ENCODE peak calls at places on chromosomes 1 and 21, in six cellular contexts. X, W, J, E, N and Y are unnamed samples. For H3K36me3, the result is how much of the 10 kb centered on the place peaks cover.

GRCh38 chr1:205805082-205805711 is 7.8 kb downstream of the SLC41A1 start:
- DNase-seq in X (no peak), W (no peak), J (no peak), E (no peak), N (no peak), Y (no peak)

GRCh38 chr1:214861615-214862014 is 220.9 kb upstream of the KCNK2 start:
- DNase-seq in X (no peak), W (no peak), J (no peak), E (no peak), N (no peak), Y (no peak)

GRCh38 chr1:7727816-7728477 is 43.1 kb upstream of the VAMP3 start:
- DNase-seq in X (no peak), W (no peak), J (no peak), E (no peak), N (no peak), Y (no peak)

GRCh38 chr1:211653907-211654553 is 21.4 kb downstream of the NEK2 start:
- DNase-seq in X (no peak), W (no peak), J (no peak), E (no peak), N (no peak), Y (no peak)

GRCh38 chr1:223349241-223349640 is 14.7 kb downstream of the SUSD4 start:
- DNase-seq in X (no peak), W (no peak), J (no peak), E (no peak), N (no peak), Y (no peak)

GRCh38 chr1:47522890-47523811 is 85.3 kb downstream of the FOXD2 start:
- DNase-seq in X (no peak), W (no peak), J (no peak), E (no peak), N (no peak), Y (no peak)

GRCh38 chr1:212129781-212130180 is 94.2 kb downstream of the DTL start:
- DNase-seq in X (no peak), W (no peak), J (no peak), E (no peak), N (no peak), Y (no peak)

GRCh38 chr1:33301273-33301984 is 19.5 kb downstream of the A3GALT2 start:
- DNase-seq in X (no peak), W (peak), J (peak), E (no peak), N (no peak), Y (no peak)

GRCh38 chr1:11833900-11834299 is 13.7 kb downstream of the NPPA start:
- DNase-seq in X (no peak), W (no peak), J (no peak), E (no peak), N (no peak), Y (no peak)

GRCh38 chr1:119871881-119872280 is 24.4 kb downstream of the ADAM30 start:
- DNase-seq in X (no peak), W (no peak), J (no peak), E (no peak), N (no peak), Y (no peak)

GRCh38 chr1:39505289-39505688 is 13.9 kb downstream of the BMP8A start:
- DNase-seq in X (no peak), W (no peak), J (no peak), E (no peak), N (no peak), Y (no peak)

GRCh38 chr1:9960011-9960410 is 16.7 kb downstream of the NMNAT1 start:
- DNase-seq in X (no peak), W (no peak), J (no peak), E (no peak), N (no peak), Y (no peak)

GRCh38 chr1:9957726-9958125 is 14.5 kb downstream of the NMNAT1 start:
- DNase-seq in X (no peak), W (no peak), J (no peak), E (no peak), N (no peak), Y (no peak)

GRCh38 chr1:9960705-9961562 is 17.7 kb downstream of the NMNAT1 start:
- DNase-seq in X (no peak), W (no peak), J (no peak), E (no peak), N (no peak), Y (no peak)
- H3K27ac ChIP-seq in X (no peak), W (no peak), J (no peak), E (no peak), N (no peak), Y (no peak)

GRCh38 chr1:35441926-35442579 is 115.2 kb downstream of the KIAA0319L start:
- DNase-seq in X (no peak), W (no peak), J (no peak), E (no peak), N (peak), Y (no peak)
- H3K36me3 ChIP-seq in X (under half), W (under half), J (under half), E (under half), N (under half), Y (half or more)

GRCh38 chr21:34693192-34693810 is 24.5 kb downstream of the CLIC6 start:
- DNase-seq in X (no peak), W (no peak), J (peak), E (no peak), N (peak), Y (no peak)

GRCh38 chr21:34692458-34693020 is 23.7 kb downstream of the CLIC6 start:
- DNase-seq in X (no peak), W (no peak), J (no peak), E (no peak), N (no peak), Y (no peak)

GRCh38 chr21:34690041-34690792 is 21.4 kb downstream of the CLIC6 start:
- DNase-seq in X (no peak), W (no peak), J (no peak), E (no peak), N (no peak), Y (no peak)

GRCh38 chr21:34690793-34691175 is 22.0 kb downstream of the CLIC6 start:
- DNase-seq in X (no peak), W (no peak), J (no peak), E (no peak), N (no peak), Y (no peak)

GRCh38 chr21:34691396-34692032 is 22.7 kb downstream of the CLIC6 start:
- DNase-seq in X (no peak), W (no peak), J (no peak), E (no peak), N (no peak), Y (no peak)
- H3K27ac ChIP-seq in X (no peak), W (no peak), J (no peak), E (no peak), N (no peak), Y (no peak)

GRCh38 chr1:234922987-234923386 is 205.7 kb downstream of the TOMM20 start:
- DNase-seq in X (no peak), W (no peak), J (peak), E (no peak), N (no peak), Y (no peak)

GRCh38 chr1:234921266-234922062 is 207.2 kb downstream of the TOMM20 start:
- DNase-seq in X (no peak), W (no peak), J (peak), E (no peak), N (no peak), Y (no peak)

GRCh38 chr1:234924450-234925355 is 203.9 kb downstream of the TOMM20 start:
- DNase-seq in X (no peak), W (no peak), J (peak), E (no peak), N (no peak), Y (no peak)

GRCh38 chr1:234925440-234926251 is 203.0 kb downstream of the TOMM20 start:
- DNase-seq in X (no peak), W (no peak), J (peak), E (no peak), N (peak), Y (no peak)

DNA sequence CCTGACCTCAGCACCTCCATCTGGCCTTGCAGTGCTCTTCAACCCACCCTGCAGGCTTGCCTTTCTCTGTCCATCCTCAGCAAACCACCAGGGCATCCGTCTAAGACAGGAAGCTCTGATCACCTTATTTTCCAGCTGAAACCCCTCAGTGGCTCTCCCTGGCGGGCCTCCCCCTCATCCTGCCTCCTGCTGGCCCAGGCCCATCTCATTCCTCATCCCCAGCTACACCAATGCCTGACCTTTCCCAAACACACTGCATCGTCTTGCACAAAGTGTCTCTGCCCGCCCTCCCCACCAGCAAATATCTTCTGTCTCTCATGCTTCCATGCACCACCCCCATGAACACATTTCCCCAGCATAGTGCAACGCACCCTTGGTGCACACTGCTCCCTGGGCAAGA is 205.0 kb downstream of the TOMM20 start:
- DNase-seq in X (no peak), W (no peak), J (peak), E (no peak), N (no peak), Y (no peak)
- H3K36me3 ChIP-seq in X (under half), W (under half), J (under half), E (under half), N (under half), Y (under half)

GRCh38 chr21:43289966-43290365 is 121.2 kb downstream of the CRYAA start:
- DNase-seq in X (no peak), W (no peak), J (no peak), E (no peak), N (no peak), Y (no peak)

GRCh38 chr21:43287974-43288755 is 119.4 kb downstream of the CRYAA start:
- DNase-seq in X (no peak), W (no peak), J (no peak), E (no peak), N (no peak), Y (no peak)

GRCh38 chr21:43289442-43289841 is 120.6 kb downstream of the CRYAA start:
- DNase-seq in X (no peak), W (no peak), J (no peak), E (no peak), N (no peak), Y (no peak)

GRCh38 chr21:43286196-43286595 is 117.4 kb downstream of the CRYAA start:
- DNase-seq in X (no peak), W (no peak), J (no peak), E (no peak), N (no peak), Y (no peak)

DNA sequence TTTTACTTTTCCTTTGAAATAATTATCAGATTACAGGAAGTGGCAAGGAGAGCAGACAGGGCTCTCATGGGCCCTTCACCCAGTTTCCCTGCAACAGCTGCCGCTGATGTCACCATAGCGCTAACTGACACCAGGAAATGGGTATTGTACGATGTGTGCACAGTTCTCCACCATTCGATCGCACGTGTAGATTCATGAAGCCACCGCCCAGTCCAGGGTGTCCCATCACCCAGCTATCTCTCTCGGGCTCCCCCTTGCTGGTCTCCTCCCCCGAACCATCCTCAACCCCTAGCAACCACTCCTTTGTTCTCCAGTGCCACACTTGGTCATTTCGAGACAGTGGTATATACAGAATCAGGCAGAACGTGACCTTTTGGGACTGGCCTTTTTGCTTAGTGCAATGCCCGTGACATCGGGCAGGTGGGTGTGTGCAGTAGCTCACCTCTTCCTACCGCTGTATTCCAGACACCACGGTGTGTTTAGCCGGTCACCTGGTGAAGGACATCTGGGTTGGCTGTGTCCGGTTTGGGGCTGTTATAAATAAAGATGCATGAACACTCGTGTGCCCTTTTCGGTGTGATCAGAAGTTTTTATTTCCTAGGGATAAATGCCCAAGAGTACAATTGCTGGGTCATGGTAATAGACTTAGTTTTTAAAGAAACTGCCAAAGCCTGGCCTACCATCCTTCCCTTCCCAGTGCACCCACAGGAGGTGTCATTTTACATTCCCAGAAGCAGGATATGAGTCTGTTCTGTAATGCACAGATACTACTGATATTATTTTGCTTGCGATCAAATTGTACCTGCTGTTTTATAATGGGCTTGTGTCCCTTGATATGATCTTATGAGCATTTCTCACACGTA is 118.5 kb downstream of the CRYAA start:
- DNase-seq in X (no peak), W (no peak), J (no peak), E (no peak), N (no peak), Y (no peak)
- H3K27ac ChIP-seq in X (no peak), W (no peak), J (no peak), E (no peak), N (no peak), Y (no peak)

GRCh38 chr21:42769820-42770716 is 109.3 kb downstream of the WDR4 start:
- DNase-seq in X (no peak), W (no peak), J (no peak), E (no peak), N (no peak), Y (no peak)
- H3K36me3 ChIP-seq in X (under half), W (under half), J (under half), E (under half), N (under half), Y (under half)

GRCh38 chr1:152479792-152480595 is 30.6 kb upstream of the LCE5A start:
- DNase-seq in X (no peak), W (no peak), J (peak), E (no peak), N (peak), Y (no peak)
- H3K27ac ChIP-seq in X (no peak), W (no peak), J (no peak), E (no peak), N (no peak), Y (no peak)

DNA sequence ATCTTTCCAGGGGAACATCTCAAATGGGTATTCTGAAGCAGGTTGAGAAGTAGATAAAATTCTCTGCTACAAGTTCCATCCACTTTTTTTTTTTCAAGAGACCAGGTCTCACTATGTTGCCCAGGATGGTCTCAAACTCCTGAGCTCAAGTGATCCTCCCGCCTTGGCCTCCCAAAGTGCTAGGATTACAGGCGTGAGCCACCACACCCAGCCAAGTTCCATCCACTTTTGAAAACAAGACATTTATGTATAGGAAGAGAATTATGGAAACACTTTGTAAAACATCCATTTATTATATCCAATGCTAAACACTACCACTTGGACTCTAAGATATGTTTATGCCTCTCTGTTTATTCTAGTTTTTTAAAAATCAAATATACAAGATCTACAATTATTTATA is 13.4 kb downstream of the HNRNPU start:
- DNase-seq in X (no peak), W (no peak), J (no peak), E (no peak), N (no peak), Y (no peak)
- H3K36me3 ChIP-seq in X (under half), W (under half), J (under half), E (under half), N (under half), Y (half or more)